ENCODE peak calls at places on chromosomes 13 and 19, in six cellular contexts. One of them, this sample, is unnamed.

GRCh38 chr19:52398091-52398461 is 427 bp downstream of the ZNF528 start:
- DNase-seq in AG08395: peak; percentile 20
- DNase-seq in left cardiac atrium: no peak
- DNase-seq in Caki2: no peak
- DNase-seq in MV-4-11: peak; percentile 37
- DNase-seq in psoas muscle: peak; percentile 50
- DNase-seq in this sample: no peak

GRCh38 chr19:13984186-13984585 is 21.9 kb downstream of the RFX1 start:
- DNase-seq in AG08395: no peak
- DNase-seq in Caki2: no peak
- DNase-seq in MV-4-11: no peak
- DNase-seq in left cardiac atrium: no peak
- DNase-seq in psoas muscle: no peak
- DNase-seq in this sample: no peak

GRCh38 chr19:30649934-30650614 is 277.9 kb downstream of the ZNF536 start:
- DNase-seq in psoas muscle: no peak
- DNase-seq in MV-4-11: peak; percentile 52
- DNase-seq in Caki2: peak; percentile 26
- DNase-seq in AG08395: peak; percentile 74
- DNase-seq in left cardiac atrium: no peak
- DNase-seq in this sample: no peak

GRCh38 chr19:47598407-47599349 is 10.3 kb upstream of the BICRA start:
- DNase-seq in psoas muscle: peak; percentile 66
- DNase-seq in left cardiac atrium: peak; percentile 55
- DNase-seq in MV-4-11: peak; percentile 69
- DNase-seq in Caki2: peak; percentile 96
- DNase-seq in AG08395: peak; percentile 95
- DNase-seq in this sample: peak; percentile 84

GRCh38 chr13:107586216-107586615 is 629.1 kb downstream of the LIG4 start:
- DNase-seq in psoas muscle: no peak
- DNase-seq in AG08395: no peak
- DNase-seq in MV-4-11: no peak
- DNase-seq in Caki2: no peak
- DNase-seq in left cardiac atrium: no peak
- DNase-seq in this sample: no peak

GRCh38 chr19:40165362-40165937 is 25.8 kb upstream of the MAP3K10 start:
- DNase-seq in left cardiac atrium: peak; percentile 42
- DNase-seq in psoas muscle: peak; percentile 64
- DNase-seq in Caki2: no peak
- DNase-seq in MV-4-11: peak; percentile 33
- DNase-seq in AG08395: peak; percentile 55
- DNase-seq in this sample: no peak

GRCh38 chr13:40496035-40496810 is 170.2 kb downstream of the FOXO1 start:
- DNase-seq in psoas muscle: no peak
- DNase-seq in AG08395: no peak
- DNase-seq in MV-4-11: no peak
- DNase-seq in Caki2: no peak
- DNase-seq in left cardiac atrium: no peak
- DNase-seq in this sample: no peak

GRCh38 chr13:91632071-91632470 is 233.7 kb downstream of the GPC5 start:
- DNase-seq in psoas muscle: no peak
- DNase-seq in left cardiac atrium: no peak
- DNase-seq in MV-4-11: no peak
- DNase-seq in AG08395: no peak
- DNase-seq in Caki2: no peak
- DNase-seq in this sample: no peak

GRCh38 chr19:1064661-1065605 is 2.0 kb upstream of the ARHGAP45 start:
- DNase-seq in AG08395: peak; percentile 75
- DNase-seq in psoas muscle: peak; percentile 82
- DNase-seq in Caki2: no peak
- DNase-seq in left cardiac atrium: peak; percentile 82
- DNase-seq in MV-4-11: peak; percentile 64
- DNase-seq in this sample: no peak

GRCh38 chr19:46985532-46986415 is 33.9 kb upstream of the NPAS1 start:
- DNase-seq in Caki2: no peak
- DNase-seq in AG08395: no peak
- DNase-seq in MV-4-11: no peak
- DNase-seq in psoas muscle: no peak
- DNase-seq in left cardiac atrium: no peak
- DNase-seq in this sample: no peak

GRCh38 chr19:36528921-36529518 is 949 bp upstream of the ZNF260 start:
- DNase-seq in MV-4-11: no peak
- DNase-seq in AG08395: peak; percentile 5
- DNase-seq in psoas muscle: no peak
- DNase-seq in Caki2: no peak
- DNase-seq in left cardiac atrium: no peak
- DNase-seq in this sample: no peak

GRCh38 chr19:35318679-35319448 is 10.1 kb upstream of the CD22 start:
- DNase-seq in psoas muscle: peak; percentile 72
- DNase-seq in Caki2: peak; percentile 100
- DNase-seq in AG08395: peak; percentile 93
- DNase-seq in left cardiac atrium: peak; percentile 66
- DNase-seq in MV-4-11: peak; percentile 50
- DNase-seq in this sample: peak; percentile 43

GRCh38 chr13:108700421-108701170 is 71.2 kb downstream of the MYO16 start:
- DNase-seq in AG08395: no peak
- DNase-seq in psoas muscle: no peak
- DNase-seq in MV-4-11: peak; percentile 39
- DNase-seq in Caki2: peak; percentile 47
- DNase-seq in left cardiac atrium: no peak
- DNase-seq in this sample: no peak

GRCh38 chr19:2274937-2275535 is 6.9 kb downstream of the PEAK3 start:
- DNase-seq in AG08395: peak; percentile 79
- DNase-seq in MV-4-11: peak; percentile 73
- DNase-seq in psoas muscle: peak; percentile 84
- DNase-seq in Caki2: peak; percentile 32
- DNase-seq in left cardiac atrium: peak; percentile 77
- DNase-seq in this sample: no peak

GRCh38 chr19:9836021-9836420 is 903 bp downstream of the PIN1 start:
- DNase-seq in AG08395: peak; percentile 48
- DNase-seq in left cardiac atrium: no peak
- DNase-seq in psoas muscle: no peak
- DNase-seq in MV-4-11: peak; percentile 35
- DNase-seq in Caki2: no peak
- DNase-seq in this sample: no peak

GRCh38 chr13:85313761-85314503 is 485.3 kb downstream of the SLITRK6 start:
- DNase-seq in Caki2: peak; percentile 45
- DNase-seq in left cardiac atrium: no peak
- DNase-seq in psoas muscle: no peak
- DNase-seq in AG08395: peak; percentile 5
- DNase-seq in MV-4-11: no peak
- DNase-seq in this sample: no peak

GRCh38 chr19:16366433-16367268 is 42.0 kb downstream of the KLF2 start:
- DNase-seq in MV-4-11: peak; percentile 99
- DNase-seq in Caki2: no peak
- DNase-seq in AG08395: no peak
- DNase-seq in left cardiac atrium: no peak
- DNase-seq in psoas muscle: peak; percentile 65
- DNase-seq in this sample: no peak

GRCh38 chr19:49113762-49114629 is at the start of gene LIN7B:
- DNase-seq in AG08395: peak; percentile 91
- DNase-seq in psoas muscle: peak; percentile 81
- DNase-seq in Caki2: peak; percentile 87
- DNase-seq in left cardiac atrium: peak; percentile 76
- DNase-seq in MV-4-11: peak; percentile 71
- DNase-seq in this sample: no peak

GRCh38 chr19:290539-291521 is at the start of gene PLPP2:
- DNase-seq in Caki2: peak; percentile 67
- DNase-seq in left cardiac atrium: no peak
- DNase-seq in MV-4-11: no peak
- DNase-seq in psoas muscle: peak; percentile 45
- DNase-seq in AG08395: peak; percentile 52
- DNase-seq in this sample: no peak

GRCh38 chr13:112961457-112962369 is 7.3 kb upstream of the MCF2L start:
- DNase-seq in AG08395: no peak
- DNase-seq in MV-4-11: no peak
- DNase-seq in left cardiac atrium: no peak
- DNase-seq in Caki2: no peak
- DNase-seq in psoas muscle: peak; percentile 33
- DNase-seq in this sample: no peak

GRCh38 chr19:10643166-10643967 is 10.8 kb upstream of the ILF3 start:
- DNase-seq in MV-4-11: no peak
- DNase-seq in AG08395: no peak
- DNase-seq in left cardiac atrium: no peak
- DNase-seq in Caki2: no peak
- DNase-seq in psoas muscle: no peak
- DNase-seq in this sample: no peak

GRCh38 chr19:29285878-29286277 is 72.9 kb upstream of the UQCRFS1 start:
- DNase-seq in left cardiac atrium: no peak
- DNase-seq in AG08395: no peak
- DNase-seq in psoas muscle: no peak
- DNase-seq in MV-4-11: peak; percentile 79
- DNase-seq in Caki2: no peak
- DNase-seq in this sample: no peak

GRCh38 chr13:110907951-110908898 is 6.6 kb downstream of the ANKRD10 start:
- DNase-seq in left cardiac atrium: no peak
- DNase-seq in psoas muscle: no peak
- DNase-seq in AG08395: no peak
- DNase-seq in Caki2: peak; percentile 73
- DNase-seq in MV-4-11: no peak
- DNase-seq in this sample: no peak

GRCh38 chr19:9178901-9179300 is at the start of gene OR7D2:
- DNase-seq in AG08395: no peak
- DNase-seq in psoas muscle: no peak
- DNase-seq in Caki2: no peak
- DNase-seq in MV-4-11: no peak
- DNase-seq in left cardiac atrium: no peak
- DNase-seq in this sample: no peak

GRCh38 chr13:50678464-50679162 is 164.9 kb downstream of the DLEU7 start:
- DNase-seq in psoas muscle: no peak
- DNase-seq in Caki2: no peak
- DNase-seq in left cardiac atrium: no peak
- DNase-seq in MV-4-11: peak; percentile 99
- DNase-seq in AG08395: peak; percentile 81
- DNase-seq in this sample: no peak

GRCh38 chr19:30666301-30666803 is 294.2 kb downstream of the ZNF536 start:
- DNase-seq in AG08395: peak; percentile 64
- DNase-seq in MV-4-11: no peak
- DNase-seq in Caki2: peak; percentile 38
- DNase-seq in left cardiac atrium: peak; percentile 51
- DNase-seq in psoas muscle: peak; percentile 64
- DNase-seq in this sample: no peak

GRCh38 chr19:34365463-34366401 is 736 bp downstream of the GPI start:
- DNase-seq in psoas muscle: peak; percentile 70
- DNase-seq in Caki2: peak; percentile 38
- DNase-seq in AG08395: peak; percentile 30
- DNase-seq in MV-4-11: no peak
- DNase-seq in left cardiac atrium: peak; percentile 69
- DNase-seq in this sample: no peak